ENCODE peak calls at places on chromosomes 11 and 22, in nine cellular contexts. One of them, this sample, is unnamed.

GRCh38 chr11:125923012-125923579 is 18.8 kb downstream of the DDX25 start:
- DNase-seq in body of pancreas: peak
- DNase-seq in heart right ventricle: peak
- DNase-seq in colonic mucosa: peak
- DNase-seq in substantia nigra: no peak
- DNase-seq in psoas muscle: peak
- DNase-seq in fibroblast of lung: peak
- DNase-seq in aorta: no peak
- DNase-seq in A549: peak
- DNase-seq in this sample: peak

GRCh38 chr11:121291896-121292502 is 572 bp upstream of the SC5D start:
- DNase-seq in fibroblast of lung: no peak
- DNase-seq in colonic mucosa: no peak
- DNase-seq in substantia nigra: no peak
- DNase-seq in heart right ventricle: no peak
- DNase-seq in aorta: no peak
- DNase-seq in psoas muscle: no peak
- DNase-seq in body of pancreas: no peak
- DNase-seq in A549: no peak
- DNase-seq in this sample: no peak

GRCh38 chr11:17013548-17014320 is 480 bp downstream of the PLEKHA7 start:
- DNase-seq in colonic mucosa: peak
- DNase-seq in fibroblast of lung: no peak
- DNase-seq in body of pancreas: peak
- DNase-seq in psoas muscle: peak
- DNase-seq in A549: no peak
- DNase-seq in heart right ventricle: peak
- DNase-seq in aorta: no peak
- DNase-seq in substantia nigra: no peak
- DNase-seq in this sample: no peak

GRCh38 chr11:11444800-11445126 is 91.7 kb upstream of the CSNK2A3 start:
- DNase-seq in colonic mucosa: no peak
- DNase-seq in heart right ventricle: no peak
- DNase-seq in substantia nigra: no peak
- DNase-seq in body of pancreas: no peak
- DNase-seq in fibroblast of lung: no peak
- DNase-seq in psoas muscle: no peak
- DNase-seq in aorta: no peak
- DNase-seq in A549: no peak
- DNase-seq in this sample: no peak

GRCh38 chr22:23533771-23534191 is 46.3 kb downstream of the IGLL1 start:
- DNase-seq in aorta: no peak
- DNase-seq in fibroblast of lung: no peak
- DNase-seq in psoas muscle: no peak
- DNase-seq in A549: peak
- DNase-seq in heart right ventricle: no peak
- DNase-seq in substantia nigra: no peak
- DNase-seq in colonic mucosa: peak
- DNase-seq in body of pancreas: no peak
- DNase-seq in this sample: no peak

GRCh38 chr11:76510060-76511047 is 65.5 kb downstream of the EMSY start:
- DNase-seq in aorta: no peak
- DNase-seq in substantia nigra: no peak
- DNase-seq in fibroblast of lung: no peak
- DNase-seq in A549: peak
- DNase-seq in heart right ventricle: no peak
- DNase-seq in colonic mucosa: no peak
- DNase-seq in body of pancreas: no peak
- DNase-seq in psoas muscle: no peak
- DNase-seq in this sample: no peak

GRCh38 chr11:76655466-76656086 is 15.0 kb downstream of the LRRC32 start:
- DNase-seq in substantia nigra: no peak
- DNase-seq in body of pancreas: no peak
- DNase-seq in colonic mucosa: peak
- DNase-seq in fibroblast of lung: no peak
- DNase-seq in psoas muscle: no peak
- DNase-seq in A549: no peak
- DNase-seq in heart right ventricle: no peak
- DNase-seq in aorta: no peak
- DNase-seq in this sample: no peak

GRCh38 chr11:69956669-69957190 is 121.4 kb upstream of the ANO1 start:
- DNase-seq in psoas muscle: no peak
- DNase-seq in colonic mucosa: no peak
- DNase-seq in A549: no peak
- DNase-seq in body of pancreas: no peak
- DNase-seq in fibroblast of lung: no peak
- DNase-seq in substantia nigra: no peak
- DNase-seq in aorta: peak
- DNase-seq in heart right ventricle: no peak
- DNase-seq in this sample: no peak

GRCh38 chr11:106466441-106467190 is 389.2 kb downstream of the AASDHPPT start:
- DNase-seq in colonic mucosa: no peak
- DNase-seq in psoas muscle: no peak
- DNase-seq in aorta: no peak
- DNase-seq in body of pancreas: no peak
- DNase-seq in A549: no peak
- DNase-seq in fibroblast of lung: peak
- DNase-seq in substantia nigra: no peak
- DNase-seq in heart right ventricle: no peak
- DNase-seq in this sample: no peak

GRCh38 chr22:19859861-19860510 is 5.3 kb upstream of the GNB1L start:
- DNase-seq in colonic mucosa: no peak
- DNase-seq in heart right ventricle: no peak
- DNase-seq in substantia nigra: no peak
- DNase-seq in A549: no peak
- DNase-seq in aorta: no peak
- DNase-seq in psoas muscle: no peak
- DNase-seq in body of pancreas: no peak
- DNase-seq in fibroblast of lung: no peak
- DNase-seq in this sample: no peak

GRCh38 chr22:21624120-21624879 is 5.5 kb downstream of the YDJC start:
- DNase-seq in heart right ventricle: peak
- DNase-seq in aorta: no peak
- DNase-seq in fibroblast of lung: peak
- DNase-seq in substantia nigra: no peak
- DNase-seq in body of pancreas: no peak
- DNase-seq in psoas muscle: peak
- DNase-seq in A549: peak
- DNase-seq in colonic mucosa: peak
- DNase-seq in this sample: no peak

GRCh38 chr11:62534779-62535545 is 11.6 kb downstream of the AHNAK start:
- DNase-seq in psoas muscle: no peak
- DNase-seq in substantia nigra: no peak
- DNase-seq in colonic mucosa: no peak
- DNase-seq in heart right ventricle: no peak
- DNase-seq in aorta: no peak
- DNase-seq in A549: no peak
- DNase-seq in body of pancreas: no peak
- DNase-seq in fibroblast of lung: no peak
- DNase-seq in this sample: no peak

GRCh38 chr22:23179381-23180294 is 671 bp upstream of the BCR start:
- DNase-seq in substantia nigra: no peak
- DNase-seq in fibroblast of lung: no peak
- DNase-seq in psoas muscle: peak
- DNase-seq in heart right ventricle: peak
- DNase-seq in colonic mucosa: peak
- DNase-seq in A549: no peak
- DNase-seq in aorta: peak
- DNase-seq in body of pancreas: peak
- DNase-seq in this sample: peak

GRCh38 chr11:118883368-118884071 is at the start of gene CXCR5:
- DNase-seq in substantia nigra: no peak
- DNase-seq in A549: no peak
- DNase-seq in aorta: peak
- DNase-seq in colonic mucosa: no peak
- DNase-seq in heart right ventricle: no peak
- DNase-seq in body of pancreas: no peak
- DNase-seq in psoas muscle: no peak
- DNase-seq in fibroblast of lung: no peak
- DNase-seq in this sample: no peak

GRCh38 chr11:118883004-118883367 is 706 bp upstream of the CXCR5 start:
- DNase-seq in fibroblast of lung: no peak
- DNase-seq in colonic mucosa: no peak
- DNase-seq in body of pancreas: no peak
- DNase-seq in heart right ventricle: no peak
- DNase-seq in aorta: no peak
- DNase-seq in psoas muscle: no peak
- DNase-seq in A549: no peak
- DNase-seq in substantia nigra: no peak
- DNase-seq in this sample: no peak

GRCh38 chr11:118885319-118885718 is 1.6 kb downstream of the CXCR5 start:
- DNase-seq in body of pancreas: no peak
- DNase-seq in psoas muscle: no peak
- DNase-seq in substantia nigra: no peak
- DNase-seq in heart right ventricle: no peak
- DNase-seq in aorta: no peak
- DNase-seq in fibroblast of lung: no peak
- DNase-seq in A549: no peak
- DNase-seq in colonic mucosa: no peak
- DNase-seq in this sample: no peak

GRCh38 chr11:118885831-118886571 is 2.3 kb downstream of the CXCR5 start:
- DNase-seq in body of pancreas: no peak
- DNase-seq in psoas muscle: no peak
- DNase-seq in heart right ventricle: no peak
- DNase-seq in A549: no peak
- DNase-seq in colonic mucosa: no peak
- DNase-seq in fibroblast of lung: no peak
- DNase-seq in aorta: no peak
- DNase-seq in substantia nigra: no peak
- DNase-seq in this sample: no peak

GRCh38 chr11:118884613-118885274 is 1.1 kb downstream of the CXCR5 start:
- DNase-seq in heart right ventricle: no peak
- DNase-seq in substantia nigra: no peak
- DNase-seq in A549: no peak
- DNase-seq in aorta: no peak
- DNase-seq in colonic mucosa: no peak
- DNase-seq in body of pancreas: no peak
- DNase-seq in psoas muscle: no peak
- DNase-seq in fibroblast of lung: no peak
- DNase-seq in this sample: no peak
- H3K27ac ChIP-seq in heart right ventricle: no peak
- H3K27ac ChIP-seq in substantia nigra: no peak
- H3K27ac ChIP-seq in A549: no peak
- H3K27ac ChIP-seq in aorta: peak
- H3K27ac ChIP-seq in colonic mucosa: no peak
- H3K27ac ChIP-seq in body of pancreas: no peak
- H3K27ac ChIP-seq in psoas muscle: no peak
- H3K27ac ChIP-seq in fibroblast of lung: no peak
- H3K27ac ChIP-seq in this sample: no peak

GRCh38 chr11:94007426-94007825 is 13.7 kb upstream of the HEPHL1 start:
- DNase-seq in fibroblast of lung: no peak
- DNase-seq in aorta: no peak
- DNase-seq in heart right ventricle: no peak
- DNase-seq in A549: no peak
- DNase-seq in substantia nigra: no peak
- DNase-seq in psoas muscle: no peak
- DNase-seq in colonic mucosa: no peak
- DNase-seq in body of pancreas: no peak
- DNase-seq in this sample: no peak
- H3K27ac ChIP-seq in fibroblast of lung: no peak
- H3K27ac ChIP-seq in aorta: no peak
- H3K27ac ChIP-seq in heart right ventricle: no peak
- H3K27ac ChIP-seq in A549: no peak
- H3K27ac ChIP-seq in substantia nigra: no peak
- H3K27ac ChIP-seq in psoas muscle: no peak
- H3K27ac ChIP-seq in colonic mucosa: no peak
- H3K27ac ChIP-seq in body of pancreas: no peak
- H3K27ac ChIP-seq in this sample: no peak

DNA sequence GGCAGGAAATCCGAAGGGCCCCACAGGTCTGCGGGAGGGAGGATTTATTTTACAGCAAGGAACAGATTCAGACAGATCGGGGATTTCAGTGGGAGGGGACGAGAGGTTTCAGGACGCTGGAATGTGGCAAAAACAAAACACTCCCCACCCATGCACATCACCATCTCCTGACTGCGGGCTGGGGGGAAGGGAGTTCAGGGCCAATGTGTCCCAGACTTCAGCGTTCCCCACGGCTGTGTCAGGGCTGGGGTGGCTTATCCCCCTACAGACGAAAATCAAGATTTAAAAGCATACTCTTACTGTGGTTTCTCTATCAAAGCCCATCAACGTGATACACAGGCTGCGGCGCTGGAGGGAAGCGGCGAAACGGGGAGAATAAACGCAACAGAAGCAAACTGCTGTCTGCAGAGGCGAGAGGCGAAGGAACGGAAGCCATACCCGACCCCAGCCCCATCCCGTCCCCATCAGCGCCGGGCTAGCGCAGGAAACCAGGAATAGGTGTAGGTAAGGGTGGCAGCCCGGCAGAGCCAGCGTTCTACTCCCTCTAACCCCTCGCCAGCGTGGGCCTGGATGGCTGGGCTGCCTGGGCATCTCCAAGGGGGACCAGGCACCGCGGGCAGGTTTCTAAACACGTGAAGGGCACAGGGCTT is 2.7 kb downstream of the TENM4 start:
- DNase-seq in heart right ventricle: no peak
- DNase-seq in psoas muscle: no peak
- DNase-seq in colonic mucosa: peak
- DNase-seq in body of pancreas: no peak
- DNase-seq in substantia nigra: no peak
- DNase-seq in fibroblast of lung: peak
- DNase-seq in A549: no peak
- DNase-seq in aorta: peak
- DNase-seq in this sample: no peak
- H3K27ac ChIP-seq in heart right ventricle: peak
- H3K27ac ChIP-seq in psoas muscle: no peak
- H3K27ac ChIP-seq in colonic mucosa: no peak
- H3K27ac ChIP-seq in body of pancreas: no peak
- H3K27ac ChIP-seq in substantia nigra: no peak
- H3K27ac ChIP-seq in fibroblast of lung: peak
- H3K27ac ChIP-seq in A549: no peak
- H3K27ac ChIP-seq in aorta: peak
- H3K27ac ChIP-seq in this sample: peak

DNA sequence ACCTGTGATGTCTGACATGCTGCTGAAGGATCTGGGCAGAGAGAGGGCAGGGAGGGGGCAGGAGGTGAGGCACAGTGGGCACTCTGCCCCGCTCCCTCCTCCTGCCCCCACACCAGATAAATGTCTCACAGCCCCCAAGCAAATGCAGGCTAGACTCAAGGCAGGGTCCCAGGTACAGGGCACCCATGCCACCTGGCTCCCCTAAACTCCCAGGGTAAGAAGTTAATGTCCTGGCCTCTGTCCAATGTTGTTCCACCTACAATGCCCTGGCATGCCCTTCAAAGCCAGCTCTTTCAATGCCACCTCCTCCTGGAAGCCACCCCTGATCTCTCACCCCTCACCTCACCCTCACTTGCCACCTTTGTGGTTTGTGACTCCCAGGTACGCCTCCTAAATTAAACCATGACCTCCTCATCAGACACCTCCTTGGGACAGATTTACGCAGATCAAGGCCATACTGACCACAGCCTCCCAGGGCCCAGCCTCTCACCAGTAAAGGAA is 16.0 kb downstream of the CARD10 start:
- DNase-seq in substantia nigra: no peak
- DNase-seq in fibroblast of lung: no peak
- DNase-seq in body of pancreas: no peak
- DNase-seq in colonic mucosa: no peak
- DNase-seq in aorta: no peak
- DNase-seq in heart right ventricle: no peak
- DNase-seq in psoas muscle: no peak
- DNase-seq in A549: no peak
- DNase-seq in this sample: no peak
- H3K27ac ChIP-seq in substantia nigra: no peak
- H3K27ac ChIP-seq in fibroblast of lung: no peak
- H3K27ac ChIP-seq in body of pancreas: peak
- H3K27ac ChIP-seq in colonic mucosa: peak
- H3K27ac ChIP-seq in aorta: no peak
- H3K27ac ChIP-seq in heart right ventricle: peak
- H3K27ac ChIP-seq in psoas muscle: peak
- H3K27ac ChIP-seq in A549: peak
- H3K27ac ChIP-seq in this sample: peak

This sample was measured in caudate nucleus.